ENCODE peak calls at places on chromosomes 2 and 18, in four cellular contexts. T, J, R and Y are unnamed samples.

GRCh38 chr2:230416061-230416721 is at the start of gene SP100:
- DNase-seq in T (peak), J (peak), R (peak), Y (peak)

GRCh38 chr2:130198343-130198742 is at the start of gene TUBA3E:
- DNase-seq in T (no peak), J (no peak), R (no peak), Y (no peak)

GRCh38 chr2:96540136-96540535 is 3.6 kb downstream of the ARID5A start:
- DNase-seq in T (no peak), J (no peak), R (no peak), Y (peak)

GRCh38 chr2:49687873-49688272 is 533.6 kb upstream of the FSHR start:
- DNase-seq in T (no peak), J (no peak), R (no peak), Y (no peak)

GRCh38 chr2:105895995-105896764 is 151.5 kb downstream of the NCK2 start:
- DNase-seq in T (no peak), J (no peak), R (no peak), Y (no peak)

GRCh38 chr2:237996041-237996593 is 29.3 kb downstream of the UBE2F start:
- DNase-seq in T (no peak), J (no peak), R (no peak), Y (peak)

GRCh38 chr18:23614891-23615290 is 28.6 kb upstream of the NPC1 start:
- DNase-seq in T (no peak), J (no peak), R (no peak), Y (no peak)

GRCh38 chr2:238101891-238102841 is 2.0 kb downstream of the ESPNL start:
- DNase-seq in T (no peak), J (no peak), R (no peak), Y (no peak)

GRCh38 chr2:177030391-177031000 is 182.1 kb upstream of the HNRNPA3 start:
- DNase-seq in T (no peak), J (no peak), R (no peak), Y (no peak)

GRCh38 chr2:46836295-46837111 is 79.1 kb downstream of the MCFD2 start:
- DNase-seq in T (no peak), J (no peak), R (no peak), Y (no peak)

GRCh38 chr18:63907649-63908048 is at the start of gene SERPINB10:
- DNase-seq in T (no peak), J (peak), R (no peak), Y (peak)

GRCh38 chr2:152405206-152406118 is 70.5 kb downstream of the FMNL2 start:
- DNase-seq in T (no peak), J (no peak), R (peak), Y (no peak)

GRCh38 chr2:164739966-164740365 is 101.7 kb downstream of the COBLL1 start:
- DNase-seq in T (peak), J (no peak), R (no peak), Y (peak)

GRCh38 chr2:108171652-108172051 is 68.1 kb upstream of the SULT1C3 start:
- DNase-seq in T (no peak), J (no peak), R (no peak), Y (no peak)

GRCh38 chr2:108165750-108166149 is 74.0 kb upstream of the SULT1C3 start:
- DNase-seq in T (no peak), J (no peak), R (no peak), Y (no peak)

GRCh38 chr2:108169982-108170625 is 69.7 kb upstream of the SULT1C3 start:
- DNase-seq in T (no peak), J (peak), R (no peak), Y (peak)
- TF ChIP-seq CTCF in T (peak), J (peak), R (no peak), Y (peak)

GRCh38 chr2:23806201-23806600 is 120.7 kb downstream of the ATAD2B start:
- DNase-seq in T (no peak), J (no peak), R (no peak), Y (no peak)

GRCh38 chr2:23801396-23801795 is 125.5 kb downstream of the ATAD2B start:
- DNase-seq in T (no peak), J (no peak), R (no peak), Y (peak)

GRCh38 chr2:23803275-23803964 is 123.5 kb downstream of the ATAD2B start:
- DNase-seq in T (peak), J (no peak), R (no peak), Y (peak)

GRCh38 chr2:23806665-23807064 is 120.3 kb downstream of the ATAD2B start:
- DNase-seq in T (no peak), J (no peak), R (no peak), Y (no peak)

GRCh38 chr2:23803965-23804542 is 122.9 kb downstream of the ATAD2B start:
- DNase-seq in T (peak), J (peak), R (no peak), Y (peak)
- TF ChIP-seq CTCF in T (peak), J (peak), R (no peak), Y (no peak)

GRCh38 chr2:102301867-102302362 is 9.4 kb upstream of the IL1RL1 start:
- DNase-seq in T (no peak), J (peak), R (peak), Y (no peak)
- TF ChIP-seq CTCF in T (peak), J (peak), R (no peak), Y (no peak)

GRCh38 chr2:84905181-84906107 is at the start of gene TMSB10:
- DNase-seq in T (peak), J (peak), R (peak), Y (peak)
- TF ChIP-seq CTCF in T (no peak), J (peak), R (no peak), Y (no peak)

GRCh38 chr2:181656450-181657261 is at the start of gene CERKL:
- DNase-seq in T (no peak), J (peak), R (peak), Y (peak)
- TF ChIP-seq CTCF in T (peak), J (no peak), R (no peak), Y (peak)

GRCh38 chr2:167551411-167551810 is 663.1 kb downstream of the XIRP2 start:
- DNase-seq in T (no peak), J (no peak), R (no peak), Y (no peak)

GRCh38 chr2:167553635-167554034 is 665.4 kb downstream of the XIRP2 start:
- DNase-seq in T (no peak), J (no peak), R (no peak), Y (no peak)

GRCh38 chr2:167544602-167545001 is 656.3 kb downstream of the XIRP2 start:
- DNase-seq in T (no peak), J (peak), R (no peak), Y (no peak)

GRCh38 chr2:167548396-167548795 is 660.1 kb downstream of the XIRP2 start:
- DNase-seq in T (no peak), J (no peak), R (no peak), Y (no peak)

GRCh38 chr2:167550448-167550847 is 662.2 kb downstream of the XIRP2 start:
- DNase-seq in T (peak), J (peak), R (no peak), Y (no peak)
- TF ChIP-seq CTCF in T (peak), J (peak), R (no peak), Y (no peak)

DNA sequence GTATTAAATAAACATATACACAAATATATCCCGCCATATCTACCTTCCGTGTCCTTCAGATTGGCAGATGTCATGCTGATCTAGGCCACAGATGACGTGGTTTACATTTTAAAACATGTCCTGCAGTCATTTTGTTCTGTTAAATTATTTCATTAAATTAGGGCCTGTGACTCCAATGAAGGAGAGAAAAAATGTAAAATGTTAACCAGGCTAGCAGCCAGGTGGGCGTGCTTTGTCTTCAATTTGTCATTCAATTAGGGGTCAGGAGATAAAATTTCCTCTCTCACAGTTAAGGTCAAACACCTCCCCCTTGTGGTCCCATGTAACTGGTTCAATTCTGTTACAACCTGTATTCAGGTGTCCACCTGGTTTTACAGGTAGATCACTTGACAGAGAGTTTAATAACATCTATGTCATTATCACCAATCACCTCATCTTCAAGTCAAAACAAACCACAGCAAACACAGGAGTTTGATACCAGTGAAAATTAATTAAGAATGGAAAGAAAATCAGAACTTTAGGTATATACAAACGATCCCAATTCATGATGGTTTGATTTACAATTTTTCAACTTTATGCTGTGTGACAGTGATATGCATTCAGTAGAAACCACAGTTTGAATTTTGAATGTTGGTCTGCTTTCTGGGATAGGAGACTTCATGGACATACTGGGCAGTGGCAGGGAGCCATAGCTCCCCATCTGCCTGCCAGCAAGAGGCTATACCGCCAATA is 339.4 kb downstream of the CMPK2 start:
- DNase-seq in T (no peak), J (peak), R (no peak), Y (no peak)
- TF ChIP-seq CTCF in T (peak), J (peak), R (peak), Y (no peak)

DNA sequence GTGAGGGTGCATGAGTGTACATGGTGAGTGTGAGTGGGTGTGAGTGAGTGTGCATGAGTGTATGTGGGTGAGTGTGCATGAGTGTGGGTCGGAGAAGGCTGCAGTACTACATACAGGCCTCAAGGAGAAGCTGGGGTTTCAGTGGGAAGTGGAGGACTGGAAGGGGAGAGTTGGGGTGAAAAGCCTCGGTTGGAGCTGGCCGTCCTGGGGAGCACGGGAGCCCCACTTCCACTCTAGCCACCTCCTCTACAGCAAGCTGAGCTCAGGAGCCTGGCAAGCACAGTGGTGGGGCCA is 68.7 kb upstream of the HPCAL1 start:
- DNase-seq in T (no peak), J (no peak), R (no peak), Y (no peak)
- TF ChIP-seq CTCF in T (peak), J (no peak), R (no peak), Y (no peak)

GRCh38 chr2:59752512-59752911 is 800.9 kb downstream of the BCL11A start:
- DNase-seq in T (no peak), J (no peak), R (no peak), Y (no peak)

GRCh38 chr2:59756145-59756544 is 797.3 kb downstream of the BCL11A start:
- DNase-seq in T (no peak), J (no peak), R (no peak), Y (no peak)

DNA sequence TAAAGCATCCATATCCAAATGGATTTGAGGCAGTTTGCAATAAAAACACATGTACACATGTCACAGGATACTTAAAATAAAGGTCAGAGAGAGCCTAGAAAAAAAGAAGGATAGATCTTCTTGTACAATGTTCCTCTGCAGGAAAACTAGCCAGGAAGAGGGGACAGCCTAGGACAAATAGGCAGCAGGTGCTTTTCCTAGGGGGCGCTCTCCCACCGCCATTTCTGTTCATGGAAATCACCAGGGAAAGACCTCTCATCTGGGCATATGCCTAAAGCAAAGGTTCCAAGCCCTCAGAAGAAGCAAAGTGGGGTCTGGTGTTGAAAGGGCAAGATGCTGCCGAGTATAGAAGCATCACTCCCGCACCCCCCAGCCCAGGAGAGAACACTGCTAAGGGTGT is 799.1 kb downstream of the BCL11A start:
- DNase-seq in T (no peak), J (peak), R (no peak), Y (no peak)
- TF ChIP-seq CTCF in T (no peak), J (peak), R (no peak), Y (no peak)

GRCh38 chr2:17571681-17572080 is 31.2 kb downstream of the VSNL1 start:
- DNase-seq in T (no peak), J (no peak), R (no peak), Y (no peak)

GRCh38 chr2:17576802-17577201 is 36.3 kb downstream of the VSNL1 start:
- DNase-seq in T (no peak), J (no peak), R (no peak), Y (no peak)

GRCh38 chr2:17573806-17574175 is 33.3 kb downstream of the VSNL1 start:
- DNase-seq in T (no peak), J (no peak), R (no peak), Y (no peak)

GRCh38 chr2:17574406-17575073 is 34.0 kb downstream of the VSNL1 start:
- DNase-seq in T (no peak), J (no peak), R (no peak), Y (no peak)

DNA sequence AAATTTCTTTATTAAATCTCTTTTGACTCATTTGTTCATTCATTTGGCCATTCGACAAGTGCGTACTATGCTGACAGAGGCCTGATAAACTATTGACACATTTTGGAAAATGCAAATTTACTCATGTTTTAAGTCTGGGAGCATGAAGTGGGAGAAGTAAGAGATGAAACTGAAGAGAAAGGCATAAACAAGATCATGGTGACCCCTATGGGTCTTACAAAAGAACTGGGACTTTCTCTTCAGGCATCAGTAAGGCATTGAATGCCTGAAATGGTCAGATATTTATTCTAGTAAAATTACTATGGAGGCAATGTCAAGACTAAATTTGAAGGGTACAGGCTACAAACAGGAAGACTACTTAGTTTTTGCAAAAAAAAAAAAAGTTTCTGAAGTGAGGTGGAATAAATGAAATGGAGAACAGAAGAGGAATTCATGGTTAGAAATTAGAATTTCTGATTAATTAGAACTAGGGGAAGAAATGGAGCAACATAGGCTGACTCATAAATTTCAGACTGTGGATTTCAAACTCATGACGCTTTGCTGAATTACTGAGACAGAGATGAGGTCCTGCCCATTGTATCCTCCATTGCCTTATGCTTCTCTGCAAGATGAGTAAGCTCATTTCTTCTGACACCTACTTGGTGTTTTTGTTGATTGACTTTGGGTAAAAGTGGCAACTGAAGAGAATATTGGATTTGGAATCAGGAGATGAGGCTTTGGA is 32.7 kb downstream of the VSNL1 start:
- DNase-seq in T (no peak), J (no peak), R (no peak), Y (peak)
- TF ChIP-seq CTCF in T (peak), J (peak), R (no peak), Y (peak)